ENCODE peak calls at places on chromosomes 7 and 10, in five cellular contexts. I is GM23248, J is HCT116, X is hepatocyte, S is left lung. F is an unnamed sample.
A peak's percentile ranks its signal among the peaks of the same experiment; 100 is the strongest.

GRCh38 chr7:47032171-47032915 is 549.6 kb downstream of the TNS3 start:
- DNase-seq in I (no peak), J (no peak), X (no peak), S (no peak), F (no peak)

GRCh38 chr10:118926441-118926840 is 103.1 kb upstream of the NANOS1 start:
- DNase-seq in I (no peak), J (no peak), X (no peak), S (no peak), F (no peak)

GRCh38 chr10:99975942-99976809 is 33.6 kb downstream of the DNMBP start:
- DNase-seq in I (peak; percentile 68), J (no peak), X (peak; percentile 58), S (no peak), F (no peak)

GRCh38 chr10:117656385-117657367 is 114.1 kb downstream of the EMX2 start:
- DNase-seq in I (no peak), J (no peak), X (no peak), S (no peak), F (no peak)

GRCh38 chr7:31066516-31067130 is 14.5 kb downstream of the ADCYAP1R1 start:
- DNase-seq in I (no peak), J (no peak), X (no peak), S (peak; percentile 13), F (no peak)

GRCh38 chr7:45328397-45329080 is 170.9 kb downstream of the RAMP3 start:
- DNase-seq in I (no peak), J (no peak), X (no peak), S (no peak), F (no peak)

GRCh38 chr7:18414885-18415284 is 80.7 kb upstream of the HDAC9 start:
- DNase-seq in I (no peak), J (no peak), X (no peak), S (no peak), F (no peak)

GRCh38 chr10:92244796-92245195 is 46.1 kb downstream of the CPEB3 start:
- DNase-seq in I (no peak), J (no peak), X (no peak), S (no peak), F (no peak)

GRCh38 chr10:6144609-6145413 is 56.0 kb downstream of the RBM17 start:
- DNase-seq in I (peak; percentile 92), J (peak; percentile 48), X (peak; percentile 88), S (peak; percentile 99), F (peak; percentile 95)

GRCh38 chr7:79455173-79455790 is 1.8 kb upstream of the MAGI2 start:
- DNase-seq in I (no peak), J (no peak), X (no peak), S (no peak), F (no peak)

GRCh38 chr7:133481676-133482075 is 228.8 kb downstream of the EXOC4 start:
- DNase-seq in I (peak; percentile 78), J (no peak), X (peak; percentile 14), S (no peak), F (no peak)

GRCh38 chr7:135490783-135491182 is 19.1 kb downstream of the CNOT4 start:
- DNase-seq in I (peak; percentile 37), J (no peak), X (peak; percentile 32), S (no peak), F (no peak)

GRCh38 chr7:25369794-25370193 is 141.5 kb upstream of the NPVF start:
- DNase-seq in I (no peak), J (no peak), X (no peak), S (no peak), F (no peak)

GRCh38 chr7:100466830-100467605 is 3.0 kb upstream of the SPACDR start:
- DNase-seq in I (no peak), J (no peak), X (no peak), S (no peak), F (no peak)

GRCh38 chr7:31764457-31764856 is 77.4 kb downstream of the PPP1R17 start:
- DNase-seq in I (peak; percentile 30), J (no peak), X (no peak), S (no peak), F (no peak)

GRCh38 chr10:97810476-97810875 is 38.7 kb upstream of the SFRP5 start:
- DNase-seq in I (peak; percentile 37), J (peak; percentile 10), X (no peak), S (no peak), F (no peak)

GRCh38 chr7:107966701-107967100 is 36.3 kb downstream of the LAMB1 start:
- DNase-seq in I (peak; percentile 92), J (no peak), X (peak; percentile 73), S (no peak), F (no peak)

GRCh38 chr7:31991846-31992245 is 78.4 kb downstream of the PDE1C start:
- DNase-seq in I (peak; percentile 33), J (no peak), X (no peak), S (no peak), F (no peak)

GRCh38 chr10:112026438-112026837 is 157.1 kb downstream of the GPAM start:
- DNase-seq in I (peak; percentile 7), J (peak; percentile 26), X (no peak), S (no peak), F (no peak)

GRCh38 chr7:111803015-111803758 is 240.9 kb upstream of the IMMP2L start:
- DNase-seq in I (peak; percentile 61), J (no peak), X (peak; percentile 16), S (no peak), F (no peak)

GRCh38 chr7:77679608-77680007 is 16.7 kb upstream of the RSBN1L start:
- DNase-seq in I (no peak), J (no peak), X (peak; percentile 31), S (no peak), F (no peak)

DNA sequence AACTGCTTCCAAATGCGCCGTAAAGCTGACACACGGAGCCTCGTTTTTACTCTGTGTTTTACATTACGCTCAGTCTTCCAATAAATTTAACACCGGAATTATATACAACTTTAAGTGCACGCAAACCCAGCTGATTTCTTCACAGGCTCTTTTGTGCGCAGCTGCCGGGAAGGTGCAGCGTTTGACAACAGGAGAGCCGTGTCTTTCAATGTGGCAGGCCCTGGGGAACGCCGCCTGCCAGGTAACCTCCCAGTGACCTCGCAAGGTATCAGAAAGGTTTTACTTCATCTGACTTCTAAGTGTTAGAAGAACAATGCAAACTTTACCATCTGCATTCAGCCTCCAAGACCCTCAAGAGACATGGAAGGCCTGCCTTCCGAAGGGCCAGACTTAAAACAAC is 35.0 kb downstream of the GFRA1 start:
- DNase-seq in I (no peak), J (no peak), X (no peak), S (no peak), F (no peak)
- H3K27ac ChIP-seq in I (no peak overlapping the region), J (no peak overlapping the region), X (no peak overlapping the region), S (no peak overlapping the region), F (no peak overlapping the region)

GRCh38 chr7:128074336-128074735 is 43.1 kb upstream of the LRRC4 start:
- DNase-seq in I (no peak), J (no peak), X (no peak), S (no peak), F (no peak)

GRCh38 chr7:128075536-128076095 is 44.4 kb upstream of the LRRC4 start:
- DNase-seq in I (no peak), J (no peak), X (no peak), S (no peak), F (no peak)

GRCh38 chr7:128076216-128076821 is 45.1 kb upstream of the LRRC4 start:
- DNase-seq in I (no peak), J (no peak), X (no peak), S (no peak), F (no peak)

GRCh38 chr7:128073671-128074070 is 42.4 kb upstream of the LRRC4 start:
- DNase-seq in I (no peak), J (no peak), X (no peak), S (no peak), F (no peak)

GRCh38 chr7:128074736-128075135 is 43.5 kb upstream of the LRRC4 start:
- DNase-seq in I (no peak), J (no peak), X (no peak), S (no peak), F (no peak)
- H3K4me1 ChIP-seq in I (no peaks in the 10 kb centered on the region), J (no peaks in the 10 kb centered on the region), X (no peaks in the 10 kb centered on the region), S (no peaks in the 10 kb centered on the region), F (peaks cover 12% of the 10 kb centered on the region)

GRCh38 chr10:79266543-79267312 is 80.5 kb upstream of the PPIF start:
- DNase-seq in I (peak; percentile 98), J (no peak), X (peak; percentile 60), S (peak; percentile 89), F (peak; percentile 86)
- H3K27ac ChIP-seq in I (peak overlapping the region; percentile 97), J (no peak overlapping the region), X (peak overlapping the region; percentile 76), S (peak overlapping the region; percentile 87), F (peak overlapping the region; percentile 88)

GRCh38 chr10:72220637-72221036 is 4.6 kb upstream of the ASCC1 start:
- DNase-seq in I (no peak), J (no peak), X (no peak), S (no peak), F (no peak)
- H3K4me1 ChIP-seq in I (peaks cover 9% of the 10 kb centered on the region), J (peaks cover 7% of the 10 kb centered on the region), X (peaks cover 13% of the 10 kb centered on the region), S (peaks cover 63% of the 10 kb centered on the region), F (peaks cover 52% of the 10 kb centered on the region)

GRCh38 chr10:3827768-3828403 is 42.9 kb upstream of the KLF6 start:
- DNase-seq in I (no peak), J (no peak), X (no peak), S (no peak), F (no peak)
- H3K27ac ChIP-seq in I (peak overlapping the region; percentile 83), J (no peak overlapping the region), X (peak overlapping the region; percentile 95), S (peak overlapping the region; percentile 74), F (peak overlapping the region; percentile 76)